ENCODE peak calls at places on chromosomes 16 and 17, in six cellular contexts. Q, Z, O, X, S and R are unnamed samples.

GRCh38 chr17:8828517-8828875 is 29.3 kb upstream of the MFSD6L start:
- DNase-seq in Z (no peak), O (no peak), Q (no peak), X (no peak), S (no peak), R (no peak)

GRCh38 chr16:87060026-87060986 is 256.9 kb downstream of the C16orf95 start:
- DNase-seq in Q (no peak), S (no peak), O (no peak), X (no peak), Z (no peak), R (no peak)

GRCh38 chr17:79842656-79843474 is 3.6 kb upstream of the CBX4 start:
- DNase-seq in Z (no peak), O (no peak), X (no peak), S (no peak), Q (no peak), R (no peak)

GRCh38 chr17:37392024-37392590 is 14.5 kb downstream of the ACACA start:
- DNase-seq in O (no peak), Z (no peak), Q (no peak), S (no peak), X (no peak), R (no peak)

GRCh38 chr16:75754126-75754525 is 27.8 kb upstream of the CPHXL start:
- DNase-seq in S (no peak), X (peak), Q (no peak), O (no peak), Z (no peak), R (no peak)

GRCh38 chr16:86662195-86662594 is 83.8 kb downstream of the FOXL1 start:
- DNase-seq in S (no peak), Q (no peak), O (no peak), X (no peak), Z (no peak), R (no peak)

GRCh38 chr16:65176603-65177002 is 54.7 kb upstream of the CDH11 start:
- DNase-seq in Q (no peak), Z (no peak), S (no peak), X (peak), O (peak), R (no peak)

GRCh38 chr16:58048494-58048893 is 22.9 kb downstream of the MMP15 start:
- DNase-seq in Q (no peak), S (no peak), Z (no peak), X (no peak), O (no peak), R (no peak)

GRCh38 chr17:35099929-35100328 is 19.7 kb downstream of the RAD51D start:
- DNase-seq in Q (no peak), Z (no peak), S (no peak), X (no peak), O (no peak), R (no peak)

GRCh38 chr16:31080756-31081419 is 6.7 kb downstream of the ZNF646 start:
- DNase-seq in O (no peak), S (no peak), Q (no peak), Z (peak), X (no peak), R (no peak)

GRCh38 chr16:48126801-48127644 is 28.8 kb downstream of the ABCC12 start:
- DNase-seq in Q (no peak), O (no peak), S (no peak), Z (peak), X (peak), R (peak)

GRCh38 chr17:82107341-82107860 is 9.4 kb upstream of the FASN start:
- DNase-seq in S (no peak), X (no peak), Q (no peak), Z (peak), O (peak), R (no peak)

GRCh38 chr17:40311575-40311974 is 2.6 kb downstream of the RARA start:
- DNase-seq in O (no peak), X (no peak), S (no peak), Z (no peak), Q (no peak), R (no peak)

GRCh38 chr16:11231367-11231970 is 24.5 kb downstream of the SOCS1 start:
- DNase-seq in Z (no peak), S (no peak), Q (no peak), O (no peak), X (no peak), R (no peak)

GRCh38 chr17:66749217-66749832 is 85.6 kb upstream of the CACNG5 start:
- DNase-seq in O (no peak), X (no peak), S (no peak), Q (no peak), Z (no peak), R (no peak)

GRCh38 chr16:66619036-66619435 is 14.5 kb downstream of the CMTM3 start:
- DNase-seq in Q (no peak), O (no peak), Z (no peak), S (no peak), X (no peak), R (no peak)

GRCh38 chr17:30812218-30813177 is 12.0 kb downstream of the CRLF3 start:
- DNase-seq in Q (no peak), X (no peak), Z (no peak), O (no peak), S (no peak), R (no peak)

GRCh38 chr17:57906910-57907309 is 48.3 kb downstream of the CUEDC1 start:
- DNase-seq in S (no peak), O (no peak), Z (no peak), X (no peak), Q (no peak), R (no peak)

GRCh38 chr17:40491486-40491885 is 9.9 kb downstream of the TNS4 start:
- DNase-seq in X (no peak), Q (no peak), O (no peak), Z (no peak), S (no peak), R (no peak)

GRCh38 chr16:70656712-70657263 is 10.4 kb downstream of the IL34 start:
- DNase-seq in Q (no peak), X (no peak), S (no peak), O (no peak), Z (no peak), R (no peak)

GRCh38 chr16:55832788-55833583 is at the start of gene CES1:
- DNase-seq in O (no peak), Z (no peak), X (no peak), Q (no peak), S (no peak), R (no peak)

GRCh38 chr16:2500937-2501750 is 12.6 kb upstream of the ATP6V0C start:
- DNase-seq in X (peak), Z (peak), S (peak), Q (peak), O (peak), R (peak)

GRCh38 chr16:14572535-14572934 is 57.5 kb downstream of the PARN start:
- DNase-seq in O (no peak), Z (no peak), Q (no peak), X (no peak), S (no peak), R (no peak)